ENCODE peak calls at places on chromosomes 11 and 22, in six cellular contexts. C is substantia nigra, S is GM13976, M is kidney tubule cell, B is NCI-H510A treated with DMSO at 0.1 percent for 48 hours, D is lung microvascular endothelial cell. U is an unnamed sample.

GRCh38 chr11:8640305-8640932 is 42.0 kb downstream of the TRIM66 start:
- DNase-seq in B (no peak), D (no peak), S (no peak), M (no peak), C (no peak), U (no peak)

GRCh38 chr11:57150454-57150917 is 31.3 kb upstream of the LRRC55 start:
- DNase-seq in S (no peak), D (no peak), B (no peak), M (no peak), C (no peak), U (no peak)

GRCh38 chr11:99260696-99261095 is 239.9 kb downstream of the CNTN5 start:
- DNase-seq in D (no peak), B (no peak), M (peak), C (no peak), S (no peak), U (no peak)

GRCh38 chr22:20170170-20170569 is 19.3 kb upstream of the CCDC188 start:
- DNase-seq in C (no peak), M (no peak), B (no peak), S (no peak), D (no peak), U (no peak)

GRCh38 chr11:61477126-61477525 is 31.4 kb upstream of the LRRC10B start:
- DNase-seq in C (no peak), M (no peak), B (no peak), D (no peak), S (no peak), U (no peak)

GRCh38 chr11:56885182-56885581 is 103.5 kb upstream of the OR5AK2 start:
- DNase-seq in B (no peak), C (no peak), D (no peak), S (no peak), M (peak), U (peak)

GRCh38 chr11:35324981-35325380 is 94.4 kb downstream of the SLC1A2 start:
- DNase-seq in D (no peak), M (peak), B (no peak), S (no peak), C (no peak), U (peak)

GRCh38 chr11:76609736-76610370 is 60.7 kb downstream of the LRRC32 start:
- DNase-seq in D (no peak), M (no peak), S (no peak), B (no peak), C (no peak), U (no peak)

GRCh38 chr22:45994516-45995404 is 17.8 kb upstream of the WNT7B start:
- DNase-seq in C (peak), B (peak), D (peak), M (peak), S (peak), U (no peak)

GRCh38 chr22:48675141-48675827 is 1152.4 kb downstream of the BRD1 start:
- DNase-seq in M (no peak), C (no peak), S (no peak), B (no peak), D (no peak), U (no peak)

GRCh38 chr22:49412236-49412635 is 415.4 kb downstream of the BRD1 start:
- DNase-seq in C (no peak), S (no peak), D (no peak), M (no peak), B (no peak), U (no peak)

GRCh38 chr11:61579398-61580291 is 1.2 kb downstream of the SYT7 start:
- DNase-seq in M (no peak), C (no peak), D (no peak), B (no peak), S (no peak), U (no peak)

GRCh38 chr11:90332415-90332814 is 109.6 kb upstream of the CHORDC1 start:
- DNase-seq in D (no peak), S (no peak), C (no peak), M (peak), B (no peak), U (peak)

GRCh38 chr22:17772963-17773605 is 1.2 kb downstream of the BID start:
- DNase-seq in M (peak), S (no peak), C (no peak), D (no peak), B (no peak), U (peak)

GRCh38 chr11:123494195-123495050 is 64.4 kb downstream of the GRAMD1B start:
- DNase-seq in B (no peak), D (no peak), C (no peak), S (no peak), M (peak), U (peak)

GRCh38 chr22:46055176-46055850 is 78.4 kb upstream of the WNT7B start:
- DNase-seq in S (no peak), D (peak), C (no peak), B (no peak), M (no peak), U (no peak)

GRCh38 chr11:14687943-14688627 is 44.5 kb downstream of the PDE3B start:
- DNase-seq in B (peak), C (no peak), S (no peak), M (no peak), D (no peak), U (no peak)

GRCh38 chr22:49532831-49533802 is 294.6 kb downstream of the BRD1 start:
- DNase-seq in C (no peak), S (no peak), B (no peak), D (no peak), M (no peak), U (no peak)

GRCh38 chr11:12418019-12418611 is 40.7 kb downstream of the PARVA start:
- DNase-seq in D (no peak), C (no peak), M (no peak), S (no peak), B (no peak), U (no peak)

GRCh38 chr11:131504199-131504949 is 134.0 kb downstream of the NTM start:
- DNase-seq in S (no peak), M (peak), B (no peak), C (peak), D (no peak), U (peak)

GRCh38 chr22:25368271-25368670 is 148.8 kb downstream of the CRYBB2 start:
- DNase-seq in S (no peak), M (peak), C (no peak), B (no peak), D (peak), U (peak)

GRCh38 chr11:130798280-130798679 is 118.0 kb downstream of the SNX19 start:
- DNase-seq in M (peak), S (no peak), B (no peak), C (no peak), D (no peak), U (peak)

GRCh38 chr11:120121914-120122473 is 15.9 kb downstream of the TRIM29 start:
- DNase-seq in M (peak), C (no peak), S (no peak), B (no peak), D (no peak), U (peak)

GRCh38 chr11:16026849-16027248 is 329.5 kb downstream of the SOX6 start:
- DNase-seq in B (no peak), C (no peak), S (no peak), D (no peak), M (no peak), U (no peak)

GRCh38 chr11:34234086-34234740 is 123.6 kb downstream of the ABTB2 start:
- DNase-seq in M (peak), C (no peak), D (no peak), B (no peak), S (peak), U (peak)

GRCh38 chr22:46462726-46463371 is 74.6 kb downstream of the CELSR1 start:
- DNase-seq in D (no peak), C (no peak), M (peak), B (peak), S (no peak), U (peak)

GRCh38 chr22:45855961-45856360 is 121.0 kb downstream of the WNT7B start:
- DNase-seq in B (no peak), D (no peak), C (no peak), S (no peak), M (no peak), U (no peak)

GRCh38 chr11:66614073-66614472 is 2.4 kb upstream of the RBM14 start:
- DNase-seq in C (no peak), M (no peak), B (no peak), D (no peak), S (no peak), U (no peak)